ENCODE peak calls at places on chromosomes 6 and 20, in six cellular contexts. R, W, S, Q, O and N are unnamed samples.

GRCh38 chr20:3768342-3769130 is 983 bp upstream of the ADISSP start:
- DNase-seq in R (peak), W (peak), S (peak), Q (peak), O (peak), N (peak)

GRCh38 chr6:157822221-157823000 is 635 bp upstream of the SNX9 start:
- DNase-seq in R (no peak), W (peak), S (no peak), Q (no peak), O (no peak), N (no peak)

GRCh38 chr6:125867483-125867935 is 76.7 kb downstream of the NCOA7 start:
- DNase-seq in R (peak), W (peak), S (peak), Q (no peak), O (no peak), N (no peak)

GRCh38 chr20:13270211-13270610 is 49.1 kb downstream of the ISM1 start:
- DNase-seq in R (no peak), W (no peak), S (no peak), Q (no peak), O (no peak), N (no peak)

GRCh38 chr6:144675231-144675861 is 390.2 kb downstream of the UTRN start:
- DNase-seq in R (peak), W (no peak), S (peak), Q (no peak), O (no peak), N (no peak)

GRCh38 chr6:73290435-73290834 is 27.4 kb upstream of the KHDC1 start:
- DNase-seq in R (no peak), W (no peak), S (peak), Q (no peak), O (no peak), N (no peak)

GRCh38 chr6:37033255-37033654 is 27.8 kb downstream of the FGD2 start:
- DNase-seq in R (no peak), W (no peak), S (no peak), Q (no peak), O (no peak), N (no peak)

GRCh38 chr6:93021235-93021909 is 398.0 kb downstream of the EPHA7 start:
- DNase-seq in R (no peak), W (no peak), S (no peak), Q (no peak), O (no peak), N (no peak)

GRCh38 chr20:7858851-7859250 is 81.4 kb downstream of the HAO1 start:
- DNase-seq in R (no peak), W (no peak), S (peak), Q (no peak), O (no peak), N (no peak)

GRCh38 chr6:11196511-11197174 is 35.8 kb downstream of the NEDD9 start:
- DNase-seq in R (no peak), W (no peak), S (peak), Q (no peak), O (no peak), N (no peak)

GRCh38 chr6:90368001-90368400 is 71.4 kb upstream of the BACH2 start:
- DNase-seq in R (no peak), W (no peak), S (no peak), Q (no peak), O (no peak), N (no peak)

GRCh38 chr20:39611901-39612300 is 649.8 kb downstream of the DHX35 start:
- DNase-seq in R (no peak), W (no peak), S (no peak), Q (no peak), O (no peak), N (no peak)

GRCh38 chr6:49548613-49549304 is 1.7 kb upstream of the C6orf141 start:
- DNase-seq in R (no peak), W (no peak), S (no peak), Q (no peak), O (no peak), N (no peak)

GRCh38 chr6:170076466-170077165 is 214.3 kb downstream of the DLL1 start:
- DNase-seq in R (no peak), W (no peak), S (no peak), Q (no peak), O (no peak), N (peak)

GRCh38 chr6:34465551-34466241 is at the start of gene PACSIN1:
- DNase-seq in R (peak), W (peak), S (no peak), Q (no peak), O (no peak), N (no peak)

GRCh38 chr6:111985202-111985731 is 68.6 kb upstream of the CCN6 start:
- DNase-seq in R (no peak), W (peak), S (peak), Q (no peak), O (no peak), N (no peak)

GRCh38 chr6:6191476-6191875 is 129.0 kb downstream of the F13A1 start:
- DNase-seq in R (no peak), W (no peak), S (no peak), Q (no peak), O (no peak), N (no peak)

GRCh38 chr6:80477591-80478370 is 371.3 kb downstream of the BCKDHB start:
- DNase-seq in R (no peak), W (no peak), S (peak), Q (no peak), O (no peak), N (no peak)

GRCh38 chr6:157867155-157867559 is 44.1 kb downstream of the SNX9 start:
- DNase-seq in R (no peak), W (no peak), S (peak), Q (no peak), O (no peak), N (no peak)

GRCh38 chr20:38158701-38159325 is 6.3 kb downstream of the TGM2 start:
- DNase-seq in R (no peak), W (no peak), S (no peak), Q (no peak), O (no peak), N (no peak)

GRCh38 chr6:80547827-80548226 is 441.4 kb downstream of the BCKDHB start:
- DNase-seq in R (no peak), W (no peak), S (peak), Q (no peak), O (no peak), N (no peak)

GRCh38 chr6:118704911-118705310 is 53.5 kb upstream of the CEP85L start:
- DNase-seq in R (no peak), W (no peak), S (peak), Q (no peak), O (no peak), N (no peak)

GRCh38 chr20:44464514-44464913 is 11.2 kb upstream of the TTPAL start:
- DNase-seq in R (no peak), W (no peak), S (no peak), Q (no peak), O (no peak), N (no peak)

GRCh38 chr6:47034919-47035318 is 7.2 kb downstream of the ADGRF1 start:
- DNase-seq in R (no peak), W (no peak), S (peak), Q (no peak), O (no peak), N (no peak)